ENCODE peak calls at places on chromosomes 1 and 21, in ten cellular contexts. One of them, this sample, is unnamed.

GRCh38 chr1:8351693-8352470 is 34.0 kb downstream of the SLC45A1 start:
- DNase-seq in non-pigmented ciliary epithelial cell: no peak
- DNase-seq in activated CD4-positive, alpha-beta T cell treated with anti-CD3 and anti-CD28 coated beads for 36 hours: peak; percentile 46
- DNase-seq in hypothalamus: no peak
- DNase-seq in activated gamma-delta T cell treated with anti-CD3 and anti-CD28 coated beads, Interleukin-2, amount 50 U/mL, for 16 hours: no peak
- DNase-seq in cerebellar cortex: peak; percentile 45
- DNase-seq in NCI-H748 treated with DMSO at 0.1 percent for 48 hours: no peak
- DNase-seq in NCI-H1092: no peak
- DNase-seq in DMS53: peak; percentile 52
- DNase-seq in breast epithelium: no peak
- DNase-seq in this sample: no peak

GRCh38 chr1:230123280-230124186 is 56.5 kb downstream of the GALNT2 start:
- DNase-seq in breast epithelium: no peak
- DNase-seq in DMS53: peak; percentile 55
- DNase-seq in hypothalamus: no peak
- DNase-seq in non-pigmented ciliary epithelial cell: no peak
- DNase-seq in activated CD4-positive, alpha-beta T cell treated with anti-CD3 and anti-CD28 coated beads for 36 hours: peak; percentile 57
- DNase-seq in cerebellar cortex: no peak
- DNase-seq in NCI-H1092: no peak
- DNase-seq in activated gamma-delta T cell treated with anti-CD3 and anti-CD28 coated beads, Interleukin-2, amount 50 U/mL, for 16 hours: no peak
- DNase-seq in NCI-H748 treated with DMSO at 0.1 percent for 48 hours: no peak
- DNase-seq in this sample: no peak

GRCh38 chr1:243267346-243268283 is 11.8 kb downstream of the SDCCAG8 start:
- DNase-seq in NCI-H1092: no peak
- DNase-seq in activated CD4-positive, alpha-beta T cell treated with anti-CD3 and anti-CD28 coated beads for 36 hours: no peak
- DNase-seq in non-pigmented ciliary epithelial cell: no peak
- DNase-seq in hypothalamus: no peak
- DNase-seq in DMS53: no peak
- DNase-seq in breast epithelium: no peak
- DNase-seq in activated gamma-delta T cell treated with anti-CD3 and anti-CD28 coated beads, Interleukin-2, amount 50 U/mL, for 16 hours: no peak
- DNase-seq in cerebellar cortex: no peak
- DNase-seq in NCI-H748 treated with DMSO at 0.1 percent for 48 hours: no peak
- DNase-seq in this sample: no peak

GRCh38 chr1:228088586-228089498 is 6.3 kb downstream of the ARF1 start:
- DNase-seq in activated gamma-delta T cell treated with anti-CD3 and anti-CD28 coated beads, Interleukin-2, amount 50 U/mL, for 16 hours: no peak
- DNase-seq in non-pigmented ciliary epithelial cell: no peak
- DNase-seq in activated CD4-positive, alpha-beta T cell treated with anti-CD3 and anti-CD28 coated beads for 36 hours: peak; percentile 10
- DNase-seq in breast epithelium: peak; percentile 31
- DNase-seq in hypothalamus: no peak
- DNase-seq in NCI-H1092: no peak
- DNase-seq in cerebellar cortex: no peak
- DNase-seq in DMS53: no peak
- DNase-seq in NCI-H748 treated with DMSO at 0.1 percent for 48 hours: no peak
- DNase-seq in this sample: no peak

GRCh38 chr1:217076902-217077301 is 353.7 kb upstream of the ESRRG start:
- DNase-seq in NCI-H1092: no peak
- DNase-seq in DMS53: peak; percentile 63
- DNase-seq in activated CD4-positive, alpha-beta T cell treated with anti-CD3 and anti-CD28 coated beads for 36 hours: no peak
- DNase-seq in activated gamma-delta T cell treated with anti-CD3 and anti-CD28 coated beads, Interleukin-2, amount 50 U/mL, for 16 hours: no peak
- DNase-seq in cerebellar cortex: no peak
- DNase-seq in breast epithelium: no peak
- DNase-seq in non-pigmented ciliary epithelial cell: peak; percentile 34
- DNase-seq in NCI-H748 treated with DMSO at 0.1 percent for 48 hours: no peak
- DNase-seq in hypothalamus: no peak
- DNase-seq in this sample: no peak

GRCh38 chr1:117606608-117607261 is 887 bp downstream of the TENT5C start:
- DNase-seq in activated CD4-positive, alpha-beta T cell treated with anti-CD3 and anti-CD28 coated beads for 36 hours: peak; percentile 62
- DNase-seq in cerebellar cortex: no peak
- DNase-seq in DMS53: peak; percentile 38
- DNase-seq in breast epithelium: peak; percentile 60
- DNase-seq in NCI-H1092: no peak
- DNase-seq in non-pigmented ciliary epithelial cell: no peak
- DNase-seq in hypothalamus: no peak
- DNase-seq in NCI-H748 treated with DMSO at 0.1 percent for 48 hours: no peak
- DNase-seq in activated gamma-delta T cell treated with anti-CD3 and anti-CD28 coated beads, Interleukin-2, amount 50 U/mL, for 16 hours: peak; percentile 50
- DNase-seq in this sample: no peak

GRCh38 chr1:179706339-179706941 is 36.7 kb upstream of the FAM163A start:
- DNase-seq in non-pigmented ciliary epithelial cell: no peak
- DNase-seq in NCI-H748 treated with DMSO at 0.1 percent for 48 hours: peak; percentile 40
- DNase-seq in NCI-H1092: peak; percentile 41
- DNase-seq in cerebellar cortex: peak; percentile 56
- DNase-seq in activated gamma-delta T cell treated with anti-CD3 and anti-CD28 coated beads, Interleukin-2, amount 50 U/mL, for 16 hours: peak; percentile 18
- DNase-seq in DMS53: peak; percentile 81
- DNase-seq in breast epithelium: no peak
- DNase-seq in activated CD4-positive, alpha-beta T cell treated with anti-CD3 and anti-CD28 coated beads for 36 hours: peak; percentile 79
- DNase-seq in hypothalamus: no peak
- DNase-seq in this sample: peak; percentile 37

GRCh38 chr1:226988337-226988672 is 48.2 kb downstream of the COQ8A start:
- DNase-seq in NCI-H1092: no peak
- DNase-seq in activated CD4-positive, alpha-beta T cell treated with anti-CD3 and anti-CD28 coated beads for 36 hours: no peak
- DNase-seq in DMS53: peak; percentile 90
- DNase-seq in breast epithelium: no peak
- DNase-seq in hypothalamus: no peak
- DNase-seq in NCI-H748 treated with DMSO at 0.1 percent for 48 hours: no peak
- DNase-seq in cerebellar cortex: no peak
- DNase-seq in activated gamma-delta T cell treated with anti-CD3 and anti-CD28 coated beads, Interleukin-2, amount 50 U/mL, for 16 hours: no peak
- DNase-seq in non-pigmented ciliary epithelial cell: no peak
- DNase-seq in this sample: no peak

GRCh38 chr1:53799141-53799540 is 39.0 kb downstream of the NDC1 start:
- DNase-seq in cerebellar cortex: no peak
- DNase-seq in breast epithelium: no peak
- DNase-seq in DMS53: no peak
- DNase-seq in NCI-H748 treated with DMSO at 0.1 percent for 48 hours: no peak
- DNase-seq in non-pigmented ciliary epithelial cell: no peak
- DNase-seq in activated CD4-positive, alpha-beta T cell treated with anti-CD3 and anti-CD28 coated beads for 36 hours: no peak
- DNase-seq in NCI-H1092: no peak
- DNase-seq in activated gamma-delta T cell treated with anti-CD3 and anti-CD28 coated beads, Interleukin-2, amount 50 U/mL, for 16 hours: no peak
- DNase-seq in hypothalamus: no peak
- DNase-seq in this sample: no peak

GRCh38 chr1:245121523-245121922 is 33.3 kb upstream of the KIF26B start:
- DNase-seq in NCI-H748 treated with DMSO at 0.1 percent for 48 hours: no peak
- DNase-seq in activated CD4-positive, alpha-beta T cell treated with anti-CD3 and anti-CD28 coated beads for 36 hours: no peak
- DNase-seq in non-pigmented ciliary epithelial cell: no peak
- DNase-seq in NCI-H1092: no peak
- DNase-seq in activated gamma-delta T cell treated with anti-CD3 and anti-CD28 coated beads, Interleukin-2, amount 50 U/mL, for 16 hours: no peak
- DNase-seq in hypothalamus: no peak
- DNase-seq in breast epithelium: no peak
- DNase-seq in DMS53: no peak
- DNase-seq in cerebellar cortex: no peak
- DNase-seq in this sample: no peak

GRCh38 chr21:27130152-27130551 is 163.3 kb upstream of the ADAMTS5 start:
- DNase-seq in DMS53: no peak
- DNase-seq in activated CD4-positive, alpha-beta T cell treated with anti-CD3 and anti-CD28 coated beads for 36 hours: no peak
- DNase-seq in NCI-H1092: no peak
- DNase-seq in hypothalamus: no peak
- DNase-seq in non-pigmented ciliary epithelial cell: no peak
- DNase-seq in cerebellar cortex: no peak
- DNase-seq in activated gamma-delta T cell treated with anti-CD3 and anti-CD28 coated beads, Interleukin-2, amount 50 U/mL, for 16 hours: no peak
- DNase-seq in NCI-H748 treated with DMSO at 0.1 percent for 48 hours: no peak
- DNase-seq in breast epithelium: no peak
- DNase-seq in this sample: no peak

GRCh38 chr1:181089017-181089776 is 697 bp downstream of the IER5 start:
- DNase-seq in non-pigmented ciliary epithelial cell: no peak
- DNase-seq in activated gamma-delta T cell treated with anti-CD3 and anti-CD28 coated beads, Interleukin-2, amount 50 U/mL, for 16 hours: peak; percentile 10
- DNase-seq in NCI-H748 treated with DMSO at 0.1 percent for 48 hours: no peak
- DNase-seq in DMS53: peak; percentile 81
- DNase-seq in breast epithelium: no peak
- DNase-seq in hypothalamus: no peak
- DNase-seq in activated CD4-positive, alpha-beta T cell treated with anti-CD3 and anti-CD28 coated beads for 36 hours: peak; percentile 60
- DNase-seq in NCI-H1092: peak; percentile 64
- DNase-seq in cerebellar cortex: no peak
- DNase-seq in this sample: peak; percentile 47

GRCh38 chr1:192235127-192235526 is 76.9 kb downstream of the RGS18 start:
- DNase-seq in NCI-H748 treated with DMSO at 0.1 percent for 48 hours: no peak
- DNase-seq in DMS53: no peak
- DNase-seq in activated gamma-delta T cell treated with anti-CD3 and anti-CD28 coated beads, Interleukin-2, amount 50 U/mL, for 16 hours: no peak
- DNase-seq in NCI-H1092: no peak
- DNase-seq in cerebellar cortex: no peak
- DNase-seq in activated CD4-positive, alpha-beta T cell treated with anti-CD3 and anti-CD28 coated beads for 36 hours: no peak
- DNase-seq in hypothalamus: no peak
- DNase-seq in breast epithelium: no peak
- DNase-seq in non-pigmented ciliary epithelial cell: peak; percentile 48
- DNase-seq in this sample: no peak

GRCh38 chr1:180907313-180908055 is 5.2 kb upstream of the KIAA1614 start:
- DNase-seq in NCI-H748 treated with DMSO at 0.1 percent for 48 hours: no peak
- DNase-seq in activated CD4-positive, alpha-beta T cell treated with anti-CD3 and anti-CD28 coated beads for 36 hours: no peak
- DNase-seq in non-pigmented ciliary epithelial cell: no peak
- DNase-seq in hypothalamus: no peak
- DNase-seq in breast epithelium: no peak
- DNase-seq in activated gamma-delta T cell treated with anti-CD3 and anti-CD28 coated beads, Interleukin-2, amount 50 U/mL, for 16 hours: no peak
- DNase-seq in DMS53: no peak
- DNase-seq in cerebellar cortex: no peak
- DNase-seq in NCI-H1092: no peak
- DNase-seq in this sample: no peak